ENCODE peak calls at places on chromosomes 7 and 10, in ten cellular contexts. T is mammary epithelial cell; D is SK-N-SH; L is CD8-positive, alpha-beta memory T cell; C is ascending aorta; N is neuronal stem cell; H is PC-9; I is tibial artery; E is esophagus squamous epithelium; O is heart left ventricle. W is an unnamed sample. For H3K4me1, the result is how much of the 10 kb centered on the place peaks cover.

GRCh38 chr10:18202600-18203150 is 62.5 kb downstream of the CACNB2 start:
- DNase-seq in T (no peak), D (no peak), L (no peak), C (no peak), N (no peak), H (no peak), I (no peak), E (no peak), O (no peak), W (no peak)

GRCh38 chr7:42180806-42181205 is 56.2 kb downstream of the GLI3 start:
- DNase-seq in T (no peak), D (no peak), L (no peak), C (no peak), N (no peak), H (no peak), I (no peak), E (no peak), O (no peak), W (no peak)

GRCh38 chr10:86863443-86863842 is 94.0 kb downstream of the MMRN2 start:
- DNase-seq in T (no peak), D (no peak), L (no peak), C (peak), N (no peak), H (no peak), I (peak), E (no peak), O (no peak), W (no peak)

GRCh38 chr7:158524749-158525635 is 62.6 kb downstream of the PTPRN2 start:
- DNase-seq in T (no peak), D (no peak), L (no peak), C (no peak), N (no peak), H (no peak), I (no peak), E (no peak), O (no peak), W (no peak)

GRCh38 chr10:71212249-71213126 is at the start of gene UNC5B:
- DNase-seq in T (peak), D (peak), L (no peak), C (peak), N (peak), H (peak), I (peak), E (no peak), O (peak), W (no peak)

GRCh38 chr10:7230956-7231355 is 179.9 kb downstream of the SFMBT2 start:
- DNase-seq in T (peak), D (no peak), L (no peak), C (no peak), N (no peak), H (no peak), I (no peak), E (no peak), O (no peak), W (no peak)

GRCh38 chr10:97633921-97634320 is 621 bp upstream of the MORN4 start:
- DNase-seq in T (no peak), D (no peak), L (no peak), C (no peak), N (no peak), H (peak), I (no peak), E (no peak), O (no peak), W (no peak)

GRCh38 chr10:59993931-59994330 is 87.6 kb upstream of the CCDC6 start:
- DNase-seq in T (peak), D (no peak), L (no peak), C (no peak), N (no peak), H (no peak), I (no peak), E (no peak), O (no peak), W (no peak)

GRCh38 chr7:68547794-68548193 is 1050.5 kb upstream of the AUTS2 start:
- DNase-seq in T (no peak), D (no peak), L (no peak), C (no peak), N (no peak), H (no peak), I (no peak), E (no peak), O (no peak), W (no peak)

GRCh38 chr10:81873932-81874816 is 820 bp upstream of the NRG3 start:
- DNase-seq in T (peak), D (peak), L (no peak), C (no peak), N (peak), H (no peak), I (peak), E (no peak), O (peak), W (no peak)
- H3K4me3 ChIP-seq in T (no peak), D (no peak), L (no peak), C (peak), N (peak), H (no peak), I (peak), E (peak), O (peak), W (peak)

GRCh38 chr7:139916717-139917395 is 87.8 kb downstream of the TBXAS1 start:
- DNase-seq in T (no peak), D (no peak), L (no peak), C (no peak), N (no peak), H (peak), I (no peak), E (no peak), O (no peak), W (no peak)
- H3K4me1 ChIP-seq in T (under half), D (under half), L (under half), C (under half), N (under half), H (under half), I (under half), E (under half), O (under half), W (under half)

GRCh38 chr7:105024734-105025133 is 10.7 kb downstream of the KMT2E start:
- DNase-seq in T (no peak), D (no peak), L (no peak), C (no peak), N (no peak), H (no peak), I (no peak), E (no peak), O (no peak), W (no peak)

GRCh38 chr7:105019269-105019668 is 5.3 kb downstream of the KMT2E start:
- DNase-seq in T (no peak), D (no peak), L (no peak), C (no peak), N (no peak), H (no peak), I (no peak), E (no peak), O (no peak), W (no peak)

GRCh38 chr7:105026750-105027149 is 12.7 kb downstream of the KMT2E start:
- DNase-seq in T (no peak), D (no peak), L (no peak), C (no peak), N (no peak), H (no peak), I (no peak), E (no peak), O (no peak), W (no peak)

GRCh38 chr7:105020926-105021325 is 6.9 kb downstream of the KMT2E start:
- DNase-seq in T (no peak), D (no peak), L (no peak), C (no peak), N (no peak), H (no peak), I (no peak), E (no peak), O (no peak), W (no peak)

GRCh38 chr7:105022458-105022857 is 8.5 kb downstream of the KMT2E start:
- DNase-seq in T (no peak), D (no peak), L (no peak), C (no peak), N (no peak), H (no peak), I (no peak), E (no peak), O (no peak), W (no peak)
- H3K4me3 ChIP-seq in T (no peak), D (no peak), L (no peak), C (no peak), N (no peak), H (no peak), I (no peak), E (no peak), O (no peak), W (no peak)

GRCh38 chr7:2100278-2101205 is 132.2 kb downstream of the MAD1L1 start:
- DNase-seq in T (no peak), D (peak), L (no peak), C (no peak), N (no peak), H (no peak), I (no peak), E (no peak), O (no peak), W (no peak)
- H3K4me1 ChIP-seq in T (under half), D (half or more), L (half or more), C (under half), N (under half), H (under half), I (under half), E (under half), O (under half), W (under half)

GRCh38 chr10:4914213-4914850 is 48.9 kb upstream of the AKR1C1 start:
- DNase-seq in T (no peak), D (no peak), L (no peak), C (no peak), N (no peak), H (no peak), I (no peak), E (no peak), O (no peak), W (no peak)
- H3K4me3 ChIP-seq in T (no peak), D (no peak), L (no peak), C (no peak), N (no peak), H (no peak), I (no peak), E (no peak), O (no peak), W (no peak)

GRCh38 chr7:50346548-50347497 is 42.3 kb downstream of the IKZF1 start:
- DNase-seq in T (peak), D (no peak), L (no peak), C (no peak), N (no peak), H (no peak), I (no peak), E (no peak), O (no peak), W (no peak)
- H3K4me1 ChIP-seq in T (under half), D (under half), L (half or more), C (under half), N (under half), H (under half), I (under half), E (under half), O (under half), W (under half)

DNA sequence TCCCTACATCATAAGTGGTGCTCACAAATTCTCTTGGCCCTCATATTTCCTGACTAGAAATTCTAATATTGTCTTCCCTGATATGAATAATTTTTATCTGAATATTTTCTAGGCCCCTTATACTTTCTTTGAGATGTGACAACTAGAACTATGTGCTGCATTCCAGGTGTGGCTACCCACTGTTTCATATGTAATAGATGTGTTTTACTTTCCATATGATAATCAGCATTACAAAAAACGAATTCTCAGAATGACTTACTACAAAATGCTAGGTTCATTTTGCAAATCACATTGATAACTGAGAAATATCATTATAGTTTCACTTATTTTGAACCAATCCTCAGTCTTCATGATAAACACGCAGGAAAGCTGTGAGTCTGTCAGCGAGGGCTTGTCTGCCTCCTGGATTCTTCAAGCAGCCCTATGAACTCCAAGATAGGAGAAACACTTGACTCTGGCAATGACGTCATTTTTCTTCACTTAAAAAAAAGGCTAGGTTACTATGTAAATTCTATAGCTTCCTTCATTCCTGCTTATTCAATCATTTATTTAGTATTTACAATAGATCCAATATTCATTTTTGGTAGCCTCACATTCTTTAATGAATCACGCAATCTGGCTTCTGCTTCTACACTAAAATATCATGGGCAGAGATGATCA is 4.6 kb downstream of the WEE2 start:
- DNase-seq in T (no peak), D (no peak), L (no peak), C (no peak), N (no peak), H (no peak), I (no peak), E (no peak), O (no peak), W (no peak)
- H3K4me3 ChIP-seq in T (no peak), D (no peak), L (no peak), C (no peak), N (no peak), H (no peak), I (no peak), E (no peak), O (no peak), W (no peak)

GRCh38 chr7:77690289-77690688 is 6.0 kb upstream of the RSBN1L start:
- DNase-seq in T (no peak), D (no peak), L (no peak), C (no peak), N (no peak), H (no peak), I (no peak), E (no peak), O (no peak), W (no peak)

GRCh38 chr7:77687100-77687746 is 9.0 kb upstream of the RSBN1L start:
- DNase-seq in T (no peak), D (no peak), L (no peak), C (no peak), N (no peak), H (no peak), I (no peak), E (no peak), O (no peak), W (no peak)

GRCh38 chr7:77684030-77684429 is 12.2 kb upstream of the RSBN1L start:
- DNase-seq in T (peak), D (no peak), L (no peak), C (peak), N (no peak), H (no peak), I (peak), E (no peak), O (no peak), W (no peak)

GRCh38 chr7:77685219-77685618 is 11.0 kb upstream of the RSBN1L start:
- DNase-seq in T (peak), D (no peak), L (no peak), C (no peak), N (no peak), H (no peak), I (no peak), E (no peak), O (no peak), W (no peak)

DNA sequence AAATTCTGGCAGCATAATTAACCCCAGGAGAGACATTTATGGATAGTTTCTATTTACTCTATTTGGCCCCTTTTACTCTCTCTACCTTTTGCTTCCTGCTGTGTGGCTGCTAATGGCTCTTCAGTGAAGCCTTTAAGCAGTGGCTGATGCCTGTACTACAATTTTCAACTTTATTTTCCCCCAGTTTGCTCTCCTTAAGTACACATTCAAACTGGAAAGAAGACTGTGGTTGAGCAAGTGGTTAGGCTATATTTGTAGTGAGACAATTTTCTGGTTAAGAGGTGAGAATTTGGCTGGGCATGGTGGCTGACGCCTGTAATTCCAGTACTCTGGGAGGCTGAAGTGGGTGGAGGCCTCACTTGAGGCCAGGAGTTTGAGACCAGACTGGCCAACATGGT is 8.5 kb upstream of the RSBN1L start:
- DNase-seq in T (no peak), D (no peak), L (no peak), C (no peak), N (no peak), H (no peak), I (no peak), E (no peak), O (no peak), W (no peak)
- H3K4me1 ChIP-seq in T (under half), D (under half), L (under half), C (under half), N (under half), H (under half), I (under half), E (under half), O (under half), W (under half)